ENCODE peak calls at places on chromosomes 13 and 19, in five cellular contexts. F is NB4, Y is epithelial cell of esophagus, P is A549, B is heart right ventricle. K is an unnamed sample.

GRCh38 chr19:53958168-53958571 is 4.6 kb upstream of the CACNG8 start:
- DNase-seq in Y (no peak), F (no peak), P (no peak), B (no peak), K (no peak)

GRCh38 chr13:87244256-87244870 is 426.8 kb upstream of the SLITRK5 start:
- DNase-seq in F (no peak), Y (no peak), P (no peak), B (no peak), K (no peak)

GRCh38 chr13:51244637-51245405 is 22.6 kb downstream of the FAM124A start:
- DNase-seq in F (no peak), Y (no peak), P (no peak), B (no peak), K (no peak)

GRCh38 chr13:113947321-113948033 is 26.4 kb downstream of the C13orf46 start:
- DNase-seq in F (no peak), B (no peak), Y (peak; percentile 64), P (peak; percentile 32), K (no peak)

GRCh38 chr19:3644351-3645066 is 17.9 kb upstream of the CACTIN start:
- DNase-seq in Y (no peak), F (no peak), B (no peak), P (no peak), K (no peak)

GRCh38 chr13:29713841-29714240 is 118.4 kb upstream of the SLC7A1 start:
- DNase-seq in Y (peak; percentile 20), B (no peak), F (peak; percentile 43), P (peak; percentile 8), K (no peak)

GRCh38 chr19:46926201-46927071 is 65.6 kb downstream of the ARHGAP35 start:
- DNase-seq in B (no peak), F (peak; percentile 51), P (no peak), Y (no peak), K (no peak)

GRCh38 chr19:30536975-30537374 is 164.8 kb downstream of the ZNF536 start:
- DNase-seq in B (no peak), P (no peak), F (no peak), Y (no peak), K (no peak)

GRCh38 chr19:44908836-44909201 is 3.2 kb downstream of the APOE start:
- DNase-seq in Y (no peak), F (no peak), B (no peak), P (no peak), K (no peak)

GRCh38 chr13:113845055-113845454 is 18.8 kb downstream of the GAS6 start:
- DNase-seq in Y (peak; percentile 28), F (no peak), P (no peak), B (no peak), K (no peak)

GRCh38 chr19:9850235-9850959 is 15.3 kb downstream of the PIN1 start:
- DNase-seq in Y (no peak), P (no peak), F (peak; percentile 23), B (no peak), K (no peak)

GRCh38 chr13:86655561-86655960 is 856.3 kb upstream of the SLITRK6 start:
- DNase-seq in F (no peak), B (no peak), P (no peak), Y (no peak), K (no peak)

DNA sequence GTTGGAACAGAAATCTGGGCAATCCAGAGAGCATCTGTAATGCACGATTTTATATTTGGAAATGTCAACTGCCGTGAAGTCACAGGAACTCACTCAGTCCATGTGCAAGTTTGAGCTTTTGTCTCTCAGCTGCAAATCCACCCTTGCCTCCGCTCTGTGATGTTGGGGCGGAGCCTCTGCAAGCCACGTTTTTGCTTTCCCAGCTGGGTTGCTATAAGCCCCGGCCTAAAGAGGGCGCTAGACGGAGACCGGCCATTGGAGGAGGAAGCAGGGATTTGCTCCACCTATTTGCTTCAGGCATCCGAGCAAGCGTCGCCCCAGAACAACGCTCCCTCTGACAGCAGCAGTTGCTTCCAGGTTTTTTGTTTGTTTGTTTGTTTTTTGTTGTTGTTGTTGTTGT is 56.2 kb downstream of the TRPM4 start:
- DNase-seq in Y (no peak), F (peak; percentile 16), P (peak; percentile 53), B (no peak), K (no peak)
- TF ChIP-seq CTCF in Y (no peak), F (peak; percentile 15), P (peak; percentile 14), B (peak; percentile 3), K (no peak)

GRCh38 chr19:5683177-5683886 is 2.5 kb downstream of the HSD11B1L start:
- DNase-seq in Y (peak; percentile 44), F (no peak), P (no peak), B (no peak), K (no peak)

GRCh38 chr19:5687360-5688198 is 2.5 kb upstream of the RPL36 start:
- DNase-seq in F (no peak), P (no peak), Y (no peak), B (peak; percentile 19), K (no peak)

GRCh38 chr19:5684694-5685430 is 4.0 kb downstream of the HSD11B1L start:
- DNase-seq in Y (no peak), F (no peak), P (no peak), B (no peak), K (no peak)

GRCh38 chr19:5686647-5687359 is 3.3 kb upstream of the RPL36 start:
- DNase-seq in Y (peak; percentile 94), F (peak; percentile 89), P (peak; percentile 93), B (peak; percentile 100), K (peak; percentile 98)

DNA sequence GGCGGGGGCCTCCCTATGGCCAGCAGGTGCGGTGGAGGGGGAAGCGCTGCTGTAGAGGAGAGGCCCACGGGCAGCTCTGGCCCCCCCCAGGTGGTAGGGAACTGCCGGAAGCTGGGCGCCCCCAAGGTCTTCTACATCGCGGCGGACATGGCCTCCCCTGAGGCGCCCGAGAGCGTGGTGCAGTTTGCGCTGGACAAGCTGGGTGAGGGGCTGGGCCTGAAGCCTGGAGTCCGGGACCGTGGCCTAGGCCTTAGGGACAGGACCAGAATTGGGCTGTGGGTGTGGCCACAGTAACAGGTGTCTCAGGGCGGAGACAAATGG is 3.8 kb upstream of the RPL36 start:
- DNase-seq in P (no peak), Y (no peak), B (no peak), F (no peak), K (no peak)
- TF ChIP-seq CTCF in P (no peak), Y (no peak), B (no peak), F (no peak), K (no peak)

GRCh38 chr19:38374332-38375097 is at the start of gene PSMD8:
- DNase-seq in P (peak; percentile 100), B (peak; percentile 99), Y (peak; percentile 99), F (peak; percentile 98), K (peak; percentile 99)
- TF ChIP-seq CTCF in P (peak; percentile 40), B (peak; percentile 39), Y (peak; percentile 7), F (peak; percentile 6), K (peak; percentile 34)

DNA sequence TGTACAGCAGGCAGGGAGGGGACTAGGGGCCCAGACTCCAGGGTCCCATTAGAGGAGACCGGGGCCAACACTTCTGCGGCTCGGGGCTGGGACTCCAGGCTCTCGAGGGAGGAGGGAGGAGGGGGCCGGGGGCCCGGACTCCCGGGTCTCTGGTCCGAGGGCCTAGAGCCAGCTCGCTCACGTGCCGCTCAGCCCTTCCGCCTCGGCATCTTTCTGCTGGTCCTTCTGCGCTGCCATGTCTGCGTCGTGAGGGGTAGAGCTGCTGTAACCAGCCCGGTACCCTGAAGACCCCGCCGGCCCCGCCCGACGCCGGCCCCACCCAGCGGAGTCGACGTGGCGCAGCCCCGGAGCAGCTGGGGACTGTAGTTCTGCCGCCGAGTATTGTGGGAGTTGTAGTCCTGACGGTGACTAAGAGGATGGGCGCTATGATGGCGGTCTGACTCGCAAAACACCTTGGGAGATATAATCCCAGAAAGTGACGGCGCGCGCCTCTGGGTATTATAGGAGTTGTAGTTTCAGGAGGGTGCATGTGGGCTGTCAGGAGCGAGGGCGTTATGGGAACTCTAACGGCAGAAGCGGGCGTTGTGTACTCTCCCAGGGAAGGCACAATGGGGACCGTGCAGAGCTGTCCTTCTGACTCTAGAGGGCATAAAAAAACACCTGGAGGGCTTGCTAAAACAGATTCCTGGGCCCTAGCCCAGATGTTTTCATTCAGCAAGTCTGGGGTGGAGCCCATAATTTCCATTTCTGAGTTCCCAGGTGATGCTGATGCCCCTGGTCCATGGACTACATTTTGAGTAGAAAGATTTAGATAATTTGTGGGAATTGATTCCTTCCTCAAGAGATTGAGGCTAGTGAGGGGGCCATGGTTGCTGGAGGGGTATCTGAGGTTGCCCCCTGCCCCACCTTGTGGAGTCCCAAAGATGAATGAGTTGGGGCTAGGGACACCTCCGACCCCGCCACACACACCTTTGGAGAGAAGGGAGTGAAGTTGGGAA is at the start of gene RABAC1:
- DNase-seq in Y (peak; percentile 94), P (peak; percentile 97), B (peak; percentile 88), F (peak; percentile 78), K (peak; percentile 95)
- TF ChIP-seq CTCF in Y (peak; percentile 14), P (peak; percentile 54), B (no peak), F (no peak), K (peak; percentile 32)

GRCh38 chr19:920051-920857 is 3.1 kb downstream of the KISS1R start:
- DNase-seq in Y (peak; percentile 42), P (no peak), F (peak; percentile 68), B (no peak), K (peak; percentile 71)
- TF ChIP-seq CTCF in Y (no peak), P (no peak), F (no peak), B (no peak), K (no peak)

GRCh38 chr13:40488869-40489391 is 177.5 kb downstream of the FOXO1 start:
- DNase-seq in F (no peak), B (no peak), Y (no peak), P (no peak), K (no peak)
- TF ChIP-seq CTCF in F (no peak), B (no peak), Y (no peak), P (no peak), K (no peak)

GRCh38 chr19:42440357-42441046 is 2.2 kb downstream of the CXCL17 start:
- DNase-seq in Y (peak; percentile 80), P (peak; percentile 87), B (peak; percentile 83), F (peak; percentile 65), K (peak; percentile 75)
- TF ChIP-seq CTCF in Y (peak; percentile 93), P (peak; percentile 99), B (peak; percentile 95), F (peak; percentile 81), K (peak; percentile 88)

GRCh38 chr13:101115762-101116161 is 300.5 kb downstream of the NALCN start:
- DNase-seq in B (no peak), Y (peak; percentile 18), F (peak; percentile 4), P (peak; percentile 13), K (no peak)
- TF ChIP-seq CTCF in B (no peak), Y (peak; percentile 30), F (no peak), P (no peak), K (no peak)